ENCODE peak calls at places on chromosomes 2 and 18, in eight cellular contexts. U is cardiac muscle cell, P is dorsolateral prefrontal cortex, Q is HL-60, S is HepG2, T is lower lobe of right lung, E is astrocyte, R is MM.1S. F is an unnamed sample.

GRCh38 chr2:164593541-164593940 is 27.7 kb downstream of the GRB14 start:
- DNase-seq in U (no peak), P (no peak), Q (no peak), S (no peak), T (no peak), E (no peak), R (no peak), F (no peak)

GRCh38 chr2:47250576-47251403 is 95.7 kb upstream of the STPG4 start:
- DNase-seq in U (no peak), P (no peak), Q (no peak), S (no peak), T (no peak), E (no peak), R (no peak), F (no peak)

GRCh38 chr2:197168705-197169104 is 141.9 kb downstream of the ANKRD44 start:
- DNase-seq in U (peak), P (peak), Q (peak), S (peak), T (peak), E (no peak), R (no peak), F (peak)

GRCh38 chr18:55488473-55488872 is 99.5 kb downstream of the TCF4 start:
- DNase-seq in U (no peak), P (peak), Q (no peak), S (no peak), T (no peak), E (no peak), R (no peak), F (no peak)

GRCh38 chr2:202411097-202411496 is 35.0 kb downstream of the BMPR2 start:
- DNase-seq in U (no peak), P (no peak), Q (no peak), S (no peak), T (no peak), E (no peak), R (no peak), F (no peak)

GRCh38 chr2:197198890-197199289 is 111.7 kb downstream of the ANKRD44 start:
- DNase-seq in U (no peak), P (no peak), Q (peak), S (no peak), T (peak), E (no peak), R (peak), F (peak)

GRCh38 chr2:134118279-134119116 is 135.4 kb upstream of the MGAT5 start:
- DNase-seq in U (peak), P (peak), Q (peak), S (peak), T (peak), E (peak), R (peak), F (peak)

GRCh38 chr2:9627310-9627709 is 3.5 kb downstream of the YWHAQ start:
- DNase-seq in U (no peak), P (no peak), Q (no peak), S (no peak), T (no peak), E (peak), R (no peak), F (no peak)

GRCh38 chr2:176554107-176555048 is 285.1 kb downstream of the MTX2 start:
- DNase-seq in U (peak), P (peak), Q (peak), S (peak), T (no peak), E (peak), R (peak), F (peak)

GRCh38 chr2:55518846-55519167 is 711 bp upstream of the CFAP36 start:
- DNase-seq in U (peak), P (peak), Q (no peak), S (peak), T (no peak), E (no peak), R (peak), F (no peak)

GRCh38 chr2:24886640-24887324 is 33.3 kb downstream of the ADCY3 start:
- DNase-seq in U (no peak), P (no peak), Q (no peak), S (no peak), T (no peak), E (peak), R (no peak), F (no peak)

GRCh38 chr18:5604778-5605177 is 61.0 kb upstream of the EPB41L3 start:
- DNase-seq in U (no peak), P (no peak), Q (no peak), S (no peak), T (no peak), E (no peak), R (no peak), F (no peak)

GRCh38 chr2:27807476-27807875 is 36.0 kb downstream of the MRPL33 start:
- DNase-seq in U (peak), P (no peak), Q (no peak), S (peak), T (peak), E (no peak), R (no peak), F (peak)

DNA sequence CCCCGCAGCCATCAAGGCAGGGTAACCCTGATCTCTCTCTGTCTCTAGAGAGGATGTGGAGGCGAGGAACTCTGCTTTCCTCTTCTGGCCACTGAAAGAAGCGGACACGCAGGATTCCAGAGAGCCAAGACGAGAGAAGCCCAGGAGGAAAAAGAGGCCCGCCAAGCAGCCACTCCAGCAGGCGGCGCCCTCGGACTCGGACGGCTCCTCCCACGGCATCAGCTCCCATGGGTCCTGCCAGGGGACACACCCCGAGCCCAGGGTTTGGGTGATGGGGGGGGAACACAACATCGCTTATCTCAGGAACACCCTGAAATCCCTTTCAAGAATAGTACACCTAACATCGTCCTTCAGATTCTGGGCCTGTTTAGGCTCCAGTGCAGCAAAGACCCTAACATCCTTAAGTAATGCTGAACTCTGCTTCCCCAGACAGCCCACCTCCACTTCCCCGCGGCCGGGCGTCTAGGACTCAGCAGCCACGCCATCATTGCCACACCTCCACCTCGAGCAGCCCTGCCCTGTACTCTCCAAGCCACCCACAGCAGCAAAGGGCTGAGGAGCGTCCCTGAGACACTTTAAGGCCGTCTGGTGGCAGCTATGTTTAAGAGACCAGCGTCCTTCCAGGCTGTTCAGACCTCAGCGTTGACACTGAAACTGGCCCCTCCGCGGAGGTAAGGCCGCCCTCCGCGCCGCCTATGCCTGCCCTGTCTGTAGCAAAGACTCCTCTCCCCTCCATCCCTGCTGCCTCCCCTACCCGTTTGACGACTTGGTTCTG is 34.3 kb upstream of the CNGA3 start:
- DNase-seq in U (no peak), P (no peak), Q (no peak), S (no peak), T (no peak), E (no peak), R (no peak), F (no peak)
- TF ChIP-seq CTCF in U (no peak), P (no peak), Q (no peak), S (peak), T (no peak), E (no peak), R (peak), F (no peak)

GRCh38 chr2:239244625-239245024 is 156.2 kb downstream of the HDAC4 start:
- DNase-seq in U (no peak), P (no peak), Q (no peak), S (no peak), T (no peak), E (no peak), R (no peak), F (no peak)
- H3K27ac ChIP-seq in U (no peak), P (no peak), Q (no peak), S (no peak), T (no peak), E (no peak), R (no peak), F (peak)

GRCh38 chr2:7994397-7994951 is 687.4 kb upstream of the ID2 start:
- DNase-seq in U (no peak), P (no peak), Q (no peak), S (no peak), T (no peak), E (no peak), R (no peak), F (no peak)

GRCh38 chr2:7988440-7988839 is 693.4 kb upstream of the ID2 start:
- DNase-seq in U (no peak), P (no peak), Q (no peak), S (no peak), T (no peak), E (no peak), R (no peak), F (no peak)

GRCh38 chr2:7997279-7997678 is 684.6 kb upstream of the ID2 start:
- DNase-seq in U (no peak), P (no peak), Q (no peak), S (no peak), T (no peak), E (no peak), R (peak), F (no peak)

GRCh38 chr2:7989823-7990222 is 692.0 kb upstream of the ID2 start:
- DNase-seq in U (no peak), P (no peak), Q (no peak), S (no peak), T (no peak), E (no peak), R (no peak), F (no peak)

GRCh38 chr2:7992612-7993596 is 689.0 kb upstream of the ID2 start:
- DNase-seq in U (peak), P (no peak), Q (peak), S (no peak), T (no peak), E (no peak), R (no peak), F (no peak)
- TF ChIP-seq CTCF in U (no peak), P (no peak), Q (no peak), S (no peak), T (no peak), E (no peak), R (no peak), F (no peak)

DNA sequence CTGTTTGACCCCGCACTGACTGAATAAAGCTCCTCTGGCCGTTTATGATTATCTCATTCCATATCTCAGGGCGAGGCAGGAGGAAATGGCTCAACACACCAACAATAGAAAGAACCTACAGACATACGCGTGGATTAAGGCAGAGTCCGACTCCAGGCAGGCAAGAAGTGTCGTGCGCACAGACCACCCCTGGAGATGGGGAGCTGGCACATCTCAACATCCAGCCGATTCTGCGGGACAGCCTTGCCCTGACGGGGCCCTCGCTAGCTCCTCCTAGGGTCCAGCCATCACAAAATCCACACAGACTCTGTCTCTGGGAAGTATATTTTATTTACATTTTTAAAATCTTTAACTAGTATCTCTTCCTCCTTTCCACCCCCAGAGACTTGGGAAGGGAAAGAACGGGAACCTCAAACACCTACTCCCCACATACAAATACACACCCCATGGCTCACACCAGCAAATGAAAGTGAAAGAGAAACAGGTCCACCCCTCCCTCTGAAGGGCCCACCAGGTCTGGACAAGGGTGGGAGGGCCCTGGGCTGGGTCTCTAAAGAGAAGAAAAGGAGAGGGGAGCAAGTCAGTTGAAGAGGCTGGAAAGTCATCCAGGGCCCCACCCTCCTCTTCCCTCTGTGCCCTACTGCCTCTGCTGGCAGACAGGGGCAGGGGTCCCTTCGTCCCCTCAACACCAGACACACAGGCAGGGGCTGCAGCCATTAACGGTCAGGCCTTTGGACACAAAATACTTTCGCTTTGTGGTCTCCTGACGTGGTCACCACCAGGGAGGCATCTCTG is 3.2 kb downstream of the GPBAR1 start:
- DNase-seq in U (no peak), P (no peak), Q (no peak), S (no peak), T (no peak), E (no peak), R (no peak), F (peak)
- H3K27ac ChIP-seq in U (no peak), P (no peak), Q (no peak), S (peak), T (peak), E (no peak), R (no peak), F (peak)

GRCh38 chr2:115165529-115166109 is 723.2 kb downstream of the DPP10 start:
- DNase-seq in U (peak), P (no peak), Q (no peak), S (peak), T (no peak), E (peak), R (peak), F (no peak)
- TF ChIP-seq CTCF in U (peak), P (peak), Q (no peak), S (peak), T (peak), E (peak), R (peak), F (peak)

GRCh38 chr18:38961880-38962279 is 1396.3 kb upstream of the CELF4 start:
- DNase-seq in U (no peak), P (no peak), Q (no peak), S (no peak), T (no peak), E (no peak), R (no peak), F (no peak)
- H3K27ac ChIP-seq in U (no peak), P (no peak), Q (no peak), S (no peak), T (no peak), E (no peak), R (no peak), F (no peak)

F was measured in transverse colon.